ENCODE peak calls at places on chromosomes 4 and X, in nine cellular contexts. U is mucosa of descending colon; I is mammary epithelial cell; P is naive thymus-derived CD4-positive, alpha-beta T cell; J is body of pancreas; O is cardiac muscle cell; Z is uterus; W is pancreas; A is left ventricle myocardium inferior. X is an unnamed sample. For H3K9me3, the result is how much of the 10 kb centered on the place peaks cover.

GRCh38 chrX:1442724-1443367 is 9.9 kb downstream of the ASMTL start:
- DNase-seq in U (peak), I (no peak), P (no peak), J (no peak), O (no peak), Z (no peak), W (no peak), A (no peak), X (no peak)

GRCh38 chr4:7266525-7267292 is 74.4 kb downstream of the SORCS2 start:
- DNase-seq in U (no peak), I (peak), P (no peak), J (no peak), O (no peak), Z (no peak), W (no peak), A (no peak), X (no peak)

GRCh38 chr4:8707045-8707781 is 114.6 kb downstream of the CPZ start:
- DNase-seq in U (peak), I (no peak), P (no peak), J (no peak), O (no peak), Z (no peak), W (no peak), A (peak), X (no peak)

GRCh38 chrX:29541038-29541437 is 674.3 kb upstream of the MAGEB2 start:
- DNase-seq in U (no peak), I (no peak), P (no peak), J (no peak), O (no peak), Z (no peak), W (no peak), A (no peak), X (no peak)

GRCh38 chr4:69860521-69861298 is 765 bp upstream of the SULT1E1 start:
- DNase-seq in U (no peak), I (peak), P (no peak), J (no peak), O (no peak), Z (no peak), W (no peak), A (no peak), X (peak)

GRCh38 chr4:3250438-3250955 is 1.5 kb downstream of the MSANTD1 start:
- DNase-seq in U (peak), I (no peak), P (no peak), J (peak), O (no peak), Z (no peak), W (no peak), A (no peak), X (no peak)

GRCh38 chr4:140005699-140006098 is 148.3 kb downstream of the MAML3 start:
- DNase-seq in U (no peak), I (no peak), P (no peak), J (no peak), O (no peak), Z (no peak), W (no peak), A (no peak), X (no peak)

GRCh38 chrX:18944482-18944881 is 39.4 kb downstream of the PHKA2 start:
- DNase-seq in U (no peak), I (no peak), P (no peak), J (no peak), O (no peak), Z (no peak), W (no peak), A (no peak), X (no peak)

GRCh38 chrX:29545878-29546277 is 669.5 kb upstream of the MAGEB2 start:
- DNase-seq in U (no peak), I (no peak), P (no peak), J (no peak), O (no peak), Z (no peak), W (no peak), A (no peak), X (no peak)

GRCh38 chr4:150150545-150151156 is 72.4 kb downstream of the DCLK2 start:
- DNase-seq in U (no peak), I (no peak), P (no peak), J (no peak), O (no peak), Z (no peak), W (no peak), A (peak), X (no peak)

GRCh38 chr4:7608043-7608442 is 173.3 kb upstream of the PSAPL1 start:
- DNase-seq in U (no peak), I (no peak), P (no peak), J (no peak), O (no peak), Z (no peak), W (no peak), A (no peak), X (peak)

GRCh38 chr4:91631335-91631734 is 672.4 kb upstream of the GRID2 start:
- DNase-seq in U (no peak), I (no peak), P (no peak), J (no peak), O (no peak), Z (no peak), W (no peak), A (no peak), X (no peak)

GRCh38 chrX:53285591-53285990 is 4.2 kb upstream of the IQSEC2 start:
- DNase-seq in U (no peak), I (no peak), P (no peak), J (no peak), O (no peak), Z (no peak), W (no peak), A (no peak), X (no peak)

GRCh38 chr4:184238072-184238743 is 20.5 kb upstream of the ENPP6 start:
- DNase-seq in U (no peak), I (no peak), P (no peak), J (no peak), O (no peak), Z (no peak), W (no peak), A (no peak), X (no peak)

GRCh38 chr4:48081196-48081595 is 52.9 kb downstream of the TXK start:
- DNase-seq in U (no peak), I (no peak), P (no peak), J (no peak), O (no peak), Z (no peak), W (no peak), A (no peak), X (no peak)

GRCh38 chr4:10164877-10165283 is 48.3 kb upstream of the WDR1 start:
- DNase-seq in U (no peak), I (no peak), P (no peak), J (peak), O (peak), Z (peak), W (no peak), A (no peak), X (peak)

GRCh38 chrX:136519069-136519468 is 12.9 kb upstream of the VGLL1 start:
- DNase-seq in U (no peak), I (no peak), P (no peak), J (no peak), O (no peak), Z (no peak), W (no peak), A (no peak), X (no peak)

GRCh38 chr4:180081072-180081471 is 2162.1 kb upstream of the TENM3 start:
- DNase-seq in U (no peak), I (no peak), P (no peak), J (no peak), O (no peak), Z (no peak), W (no peak), A (no peak), X (peak)

GRCh38 chrX:155888139-155888538 is 7.0 kb downstream of the VAMP7 start:
- DNase-seq in U (no peak), I (peak), P (no peak), J (no peak), O (no peak), Z (no peak), W (no peak), A (no peak), X (no peak)

GRCh38 chr4:148354186-148354585 is 88.0 kb downstream of the NR3C2 start:
- DNase-seq in U (no peak), I (no peak), P (no peak), J (no peak), O (no peak), Z (no peak), W (no peak), A (no peak), X (no peak)

GRCh38 chr4:95204267-95204835 is 344.4 kb downstream of the UNC5C start:
- DNase-seq in U (no peak), I (no peak), P (no peak), J (no peak), O (no peak), Z (no peak), W (no peak), A (no peak), X (no peak)

GRCh38 chr4:54913751-54914526 is 211.5 kb downstream of the KDR start:
- DNase-seq in U (no peak), I (no peak), P (no peak), J (no peak), O (no peak), Z (no peak), W (no peak), A (no peak), X (peak)

GRCh38 chrX:97398030-97398551 is 514.4 kb downstream of the RPA4 start:
- DNase-seq in U (no peak), I (no peak), P (no peak), J (no peak), O (no peak), Z (no peak), W (no peak), A (no peak), X (no peak)

GRCh38 chrX:135910251-135910650 is 16.7 kb downstream of the SAGE1 start:
- DNase-seq in U (no peak), I (no peak), P (no peak), J (no peak), O (no peak), Z (no peak), W (no peak), A (no peak), X (no peak)

GRCh38 chrX:94107981-94108380 is 434.0 kb downstream of the FAM133A start:
- DNase-seq in U (no peak), I (no peak), P (no peak), J (no peak), O (no peak), Z (no peak), W (no peak), A (no peak), X (no peak)

GRCh38 chr4:184331155-184331995 is 113.7 kb upstream of the ENPP6 start:
- DNase-seq in U (no peak), I (peak), P (no peak), J (peak), O (no peak), Z (no peak), W (peak), A (no peak), X (peak)

GRCh38 chr4:80423553-80424224 is 88.2 kb downstream of the CFAP299 start:
- DNase-seq in U (no peak), I (no peak), P (no peak), J (no peak), O (no peak), Z (no peak), W (no peak), A (no peak), X (no peak)

GRCh38 chr4:81648576-81649272 is 177.0 kb upstream of the RASGEF1B start:
- DNase-seq in U (no peak), I (no peak), P (peak), J (no peak), O (no peak), Z (no peak), W (no peak), A (no peak), X (peak)

GRCh38 chrX:30620980-30621716 is 32.1 kb upstream of the GK start:
- DNase-seq in U (no peak), I (peak), P (no peak), J (no peak), O (no peak), Z (peak), W (no peak), A (no peak), X (no peak)

GRCh38 chr4:73341454-73341853 is 62.6 kb upstream of the ALB start:
- DNase-seq in U (no peak), I (peak), P (no peak), J (peak), O (peak), Z (no peak), W (peak), A (no peak), X (peak)

GRCh38 chr4:25142468-25142867 is 17.8 kb downstream of the SEPSECS start:
- DNase-seq in U (no peak), I (no peak), P (no peak), J (no peak), O (no peak), Z (no peak), W (no peak), A (no peak), X (no peak)

DNA sequence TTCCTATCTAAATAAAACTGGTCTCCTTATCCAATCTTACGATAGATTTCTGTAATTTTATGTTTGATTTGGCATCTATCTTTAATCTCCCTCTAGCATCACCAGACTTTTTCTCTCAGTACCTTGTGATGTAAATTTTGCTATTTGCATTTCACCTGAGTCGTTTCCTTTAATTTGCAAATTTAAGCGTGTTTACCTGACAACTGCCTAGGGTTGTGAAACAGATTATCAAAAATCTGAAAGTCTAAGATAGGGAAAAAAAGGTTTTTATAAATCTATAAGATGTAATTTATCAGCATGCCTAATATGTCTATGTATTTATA is 39.4 kb upstream of the TMPRSS11E start:
- DNase-seq in U (no peak), I (no peak), P (no peak), J (no peak), O (no peak), Z (no peak), W (no peak), A (no peak), X (no peak)
- H3K4me3 ChIP-seq in U (no peak), I (no peak), P (no peak), J (no peak), O (no peak), Z (no peak), W (no peak), A (no peak), X (no peak)

DNA sequence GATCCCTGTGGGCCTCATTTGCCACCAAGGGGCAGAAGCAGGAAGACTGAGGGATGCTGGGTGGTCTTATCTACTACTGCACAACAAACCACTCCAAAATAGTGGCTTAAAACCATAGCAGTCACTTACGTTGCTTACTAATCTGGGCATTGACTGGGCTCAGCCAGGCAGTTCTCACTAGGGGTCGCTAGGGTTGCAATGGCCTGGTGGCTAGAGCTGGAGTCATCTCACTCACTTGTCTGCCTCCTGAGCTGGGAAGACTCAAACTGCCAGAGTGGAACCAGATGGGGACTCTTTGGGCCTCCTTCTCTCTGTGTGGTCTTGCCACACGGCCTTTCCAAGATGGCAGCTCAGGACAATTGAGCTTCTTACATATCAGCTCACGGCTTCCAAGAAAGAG is 216.3 kb upstream of the BCOR start:
- DNase-seq in U (no peak), I (no peak), P (no peak), J (no peak), O (peak), Z (no peak), W (no peak), A (no peak), X (no peak)
- H3K9me3 ChIP-seq in U (under half), I (under half), P (under half), J (under half), O (under half), Z (under half), W (under half), A (under half), X (under half)

DNA sequence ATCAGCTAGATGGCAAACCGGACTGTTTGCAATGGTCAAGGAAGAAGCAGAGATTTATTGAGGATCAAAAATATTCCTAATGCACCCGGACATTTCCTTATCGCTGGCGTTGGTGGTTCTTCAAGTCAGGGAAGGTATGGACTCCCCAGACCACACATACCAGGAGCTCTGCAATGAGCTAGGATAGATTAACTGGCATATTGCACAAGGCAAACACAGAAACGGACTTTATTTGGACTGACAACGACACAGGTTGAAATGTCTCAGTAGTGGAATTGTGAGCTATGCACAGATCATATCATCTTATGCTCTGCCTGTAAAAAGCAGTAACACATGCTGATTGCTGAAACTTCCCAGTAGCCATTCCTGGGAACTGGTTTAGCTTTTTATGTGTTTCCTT is 1.7 kb downstream of the TSPAN7 start:
- DNase-seq in U (no peak), I (no peak), P (no peak), J (no peak), O (no peak), Z (no peak), W (no peak), A (no peak), X (no peak)
- H3K4me3 ChIP-seq in U (no peak), I (no peak), P (no peak), J (no peak), O (no peak), Z (peak), W (peak), A (peak), X (no peak)

DNA sequence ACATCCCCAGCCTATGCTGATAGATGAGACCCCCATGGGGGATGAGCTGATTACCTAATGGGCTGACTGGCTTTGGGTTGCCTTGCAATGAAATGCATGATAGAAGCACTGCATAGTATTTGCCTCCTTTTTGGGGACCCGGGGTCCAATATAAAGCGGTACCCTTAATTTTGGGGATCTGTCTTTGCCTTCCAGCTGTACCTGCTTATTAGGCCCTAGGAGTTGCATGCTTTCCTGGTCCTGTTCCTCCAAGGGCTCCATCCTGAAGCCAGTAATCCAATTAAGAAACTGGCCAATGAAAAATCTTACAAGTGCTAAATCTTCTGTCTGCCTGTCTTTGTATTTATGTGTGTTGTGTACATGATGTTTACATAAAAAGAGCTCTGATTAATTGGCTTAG is 791.6 kb downstream of the TRIML1 start:
- DNase-seq in U (no peak), I (no peak), P (no peak), J (no peak), O (no peak), Z (no peak), W (no peak), A (no peak), X (no peak)
- H3K9me3 ChIP-seq in U (under half), I (under half), P (under half), J (under half), O (under half), Z (under half), W (under half), A (under half), X (under half)

GRCh38 chr4:134762053-134762452 is 560.5 kb upstream of the PABPC4L start:
- DNase-seq in U (no peak), I (no peak), P (no peak), J (no peak), O (no peak), Z (no peak), W (no peak), A (no peak), X (no peak)
- H3K4me3 ChIP-seq in U (no peak), I (no peak), P (no peak), J (no peak), O (no peak), Z (no peak), W (no peak), A (no peak), X (no peak)

GRCh38 chrX:111133389-111133788 is 37.4 kb downstream of the PAK3 start:
- DNase-seq in U (no peak), I (peak), P (no peak), J (no peak), O (no peak), Z (no peak), W (no peak), A (no peak), X (no peak)
- H3K9me3 ChIP-seq in U (under half), I (under half), P (under half), J (under half), O (under half), Z (under half), W (under half), A (under half), X (under half)

DNA sequence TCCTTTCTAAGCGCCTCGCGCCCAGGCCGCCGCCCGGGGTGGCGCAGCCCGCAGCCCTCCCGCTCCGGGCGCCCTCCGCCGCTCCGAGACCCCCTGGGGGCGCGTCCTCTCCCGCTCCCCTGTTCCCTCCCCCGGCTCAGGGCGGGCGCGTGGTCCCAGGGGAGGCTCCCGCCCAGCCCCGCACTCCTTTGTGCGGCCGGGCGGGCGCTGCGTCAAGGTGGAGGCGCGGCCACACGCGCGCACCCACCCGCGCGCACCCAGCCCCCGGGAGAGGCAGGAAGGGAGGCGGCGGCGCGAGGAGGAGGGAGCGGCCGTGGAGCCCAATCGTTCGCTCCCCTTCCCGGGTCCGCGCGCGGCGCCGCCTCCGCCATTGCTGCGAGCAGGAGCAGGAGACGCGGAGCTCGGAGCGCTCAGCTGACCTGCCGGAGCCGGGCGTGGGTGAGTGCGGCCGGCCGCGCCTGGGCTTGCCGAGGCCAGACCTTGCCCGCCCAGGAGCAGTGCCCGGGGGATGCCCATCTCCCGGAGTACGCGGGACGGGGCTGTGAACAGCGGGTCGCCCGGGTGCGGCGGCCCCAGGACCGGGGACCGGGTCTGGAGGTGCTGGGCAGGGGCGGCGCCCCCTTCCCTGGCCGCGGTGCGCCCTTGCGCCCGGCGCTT is at the start of gene NSG1:
- DNase-seq in U (no peak), I (peak), P (peak), J (peak), O (peak), Z (no peak), W (no peak), A (peak), X (no peak)
- H3K4me3 ChIP-seq in U (no peak), I (peak), P (peak), J (no peak), O (peak), Z (peak), W (peak), A (peak), X (peak)

GRCh38 chrX:23784487-23785301 is 1.7 kb downstream of the SAT1 start:
- DNase-seq in U (no peak), I (peak), P (no peak), J (peak), O (no peak), Z (peak), W (no peak), A (no peak), X (no peak)

GRCh38 chrX:23783569-23784486 is 855 bp downstream of the SAT1 start:
- DNase-seq in U (no peak), I (no peak), P (peak), J (peak), O (no peak), Z (no peak), W (peak), A (no peak), X (no peak)

GRCh38 chrX:23787745-23788118 is 4.8 kb downstream of the SAT1 start:
- DNase-seq in U (no peak), I (no peak), P (no peak), J (no peak), O (no peak), Z (no peak), W (no peak), A (no peak), X (no peak)

GRCh38 chrX:23786268-23786815 is 3.4 kb downstream of the SAT1 start:
- DNase-seq in U (no peak), I (no peak), P (no peak), J (peak), O (no peak), Z (no peak), W (no peak), A (no peak), X (no peak)

GRCh38 chrX:23785564-23785963 is 2.6 kb downstream of the SAT1 start:
- DNase-seq in U (no peak), I (no peak), P (no peak), J (no peak), O (peak), Z (no peak), W (no peak), A (no peak), X (no peak)
- H3K9me3 ChIP-seq in U (under half), I (under half), P (under half), J (under half), O (under half), Z (under half), W (under half), A (under half), X (under half)

GRCh38 chrX:3697701-3698279 is 15.7 kb downstream of the PRKX start:
- DNase-seq in U (no peak), I (peak), P (no peak), J (peak), O (no peak), Z (no peak), W (peak), A (peak), X (peak)
- H3K4me3 ChIP-seq in U (no peak), I (no peak), P (no peak), J (no peak), O (no peak), Z (no peak), W (no peak), A (peak), X (no peak)